ENCODE peak calls at places on chromosome 21, in eight cellular contexts. T, S, A, B, H, G, F and E are unnamed samples.

GRCh38 chr21:44762221-44763049 is 39.2 kb downstream of the UBE2G2 start:
- DNase-seq in T (no peak), S (no peak), A (no peak), B (no peak), H (no peak), G (no peak), F (no peak), E (no peak)

GRCh38 chr21:23887709-23888303 is 1719.5 kb downstream of the MRPL39 start:
- DNase-seq in T (no peak), S (no peak), A (no peak), B (no peak), H (no peak), G (no peak), F (no peak), E (no peak)

GRCh38 chr21:38188037-38188436 is 68.8 kb upstream of the KCNJ15 start:
- DNase-seq in T (no peak), S (no peak), A (no peak), B (no peak), H (no peak), G (no peak), F (no peak), E (no peak)

GRCh38 chr21:28540514-28540913 is 452.2 kb downstream of the LTN1 start:
- DNase-seq in T (no peak), S (no peak), A (no peak), B (no peak), H (no peak), G (no peak), F (no peak), E (no peak)

GRCh38 chr21:21001591-21002100 is 3.4 kb downstream of the NCAM2 start:
- DNase-seq in T (no peak), S (no peak), A (no peak), B (no peak), H (no peak), G (no peak), F (no peak), E (no peak)

GRCh38 chr21:38815060-38815405 is 9.3 kb downstream of the ETS2 start:
- DNase-seq in T (no peak), S (no peak), A (no peak), B (no peak), H (no peak), G (no peak), F (no peak), E (no peak)

GRCh38 chr21:31755027-31755426 is 23.1 kb upstream of the SCAF4 start:
- DNase-seq in T (no peak), S (no peak), A (no peak), B (no peak), H (no peak), G (no peak), F (no peak), E (no peak)

GRCh38 chr21:16402752-16403151 is 673.0 kb downstream of the USP25 start:
- DNase-seq in T (no peak), S (no peak), A (no peak), B (no peak), H (no peak), G (no peak), F (no peak), E (no peak)

GRCh38 chr21:38027901-38028300 is 111.6 kb upstream of the KCNJ6 start:
- DNase-seq in T (no peak), S (no peak), A (no peak), B (no peak), H (no peak), G (no peak), F (no peak), E (no peak)

GRCh38 chr21:45418301-45419071 is 13.5 kb downstream of the COL18A1 start:
- DNase-seq in T (peak; percentile 38), S (no peak), A (no peak), B (no peak), H (no peak), G (no peak), F (no peak), E (peak; percentile 12)

GRCh38 chr21:45940091-45940490 is 41.5 kb upstream of the COL6A1 start:
- DNase-seq in T (no peak), S (no peak), A (no peak), B (no peak), H (no peak), G (peak; percentile 19), F (no peak), E (no peak)

GRCh38 chr21:46116189-46116845 is 18.4 kb downstream of the COL6A2 start:
- DNase-seq in T (peak; percentile 43), S (no peak), A (peak; percentile 23), B (peak; percentile 39), H (peak; percentile 57), G (peak; percentile 22), F (peak; percentile 11), E (peak; percentile 8)

GRCh38 chr21:40516336-40516735 is 330.6 kb downstream of the DSCAM start:
- DNase-seq in T (no peak), S (peak; percentile 52), A (no peak), B (no peak), H (no peak), G (no peak), F (no peak), E (peak; percentile 23)

GRCh38 chr21:46667191-46667734 is 31.8 kb downstream of the PRMT2 start:
- DNase-seq in T (no peak), S (peak; percentile 70), A (peak; percentile 54), B (no peak), H (no peak), G (no peak), F (peak; percentile 32), E (no peak)

GRCh38 chr21:46314441-46315020 is 9.1 kb downstream of the C21orf58 start:
- DNase-seq in T (no peak), S (peak; percentile 55), A (no peak), B (no peak), H (no peak), G (no peak), F (no peak), E (no peak)

GRCh38 chr21:14957836-14958235 is 107.0 kb downstream of the NRIP1 start:
- DNase-seq in T (no peak), S (no peak), A (no peak), B (no peak), H (no peak), G (no peak), F (no peak), E (no peak)

GRCh38 chr21:37547615-37547975 is 181.0 kb downstream of the DYRK1A start:
- DNase-seq in T (no peak), S (no peak), A (no peak), B (no peak), H (no peak), G (no peak), F (no peak), E (no peak)

GRCh38 chr21:26788783-26789182 is 56.4 kb downstream of the ADAMTS1 start:
- DNase-seq in T (no peak), S (no peak), A (no peak), B (no peak), H (no peak), G (no peak), F (no peak), E (peak; percentile 51)

GRCh38 chr21:43800566-43800965 is 11.2 kb downstream of the RRP1 start:
- DNase-seq in T (no peak), S (no peak), A (no peak), B (no peak), H (no peak), G (no peak), F (no peak), E (no peak)

GRCh38 chr21:15967661-15968060 is 237.9 kb downstream of the USP25 start:
- DNase-seq in T (no peak), S (peak; percentile 40), A (no peak), B (no peak), H (no peak), G (no peak), F (no peak), E (no peak)

GRCh38 chr21:26888256-26888655 is 43.0 kb upstream of the ADAMTS1 start:
- DNase-seq in T (no peak), S (no peak), A (no peak), B (no peak), H (no peak), G (no peak), F (no peak), E (no peak)

GRCh38 chr21:40837456-40837855 is 9.5 kb downstream of the DSCAM start:
- DNase-seq in T (no peak), S (no peak), A (no peak), B (no peak), H (no peak), G (no peak), F (no peak), E (no peak)

GRCh38 chr21:28605138-28605537 is 387.5 kb downstream of the LTN1 start:
- DNase-seq in T (no peak), S (no peak), A (no peak), B (no peak), H (no peak), G (no peak), F (no peak), E (no peak)

GRCh38 chr21:32844653-32845443 is 73.3 kb upstream of the PAXBP1 start:
- DNase-seq in T (no peak), S (no peak), A (no peak), B (no peak), H (no peak), G (no peak), F (no peak), E (no peak)
- TF ChIP-seq CTCF in T (no peak), S (no peak), A (no peak), B (no peak), H (no peak), G (peak; percentile 3), F (peak; percentile 5), E (no peak)

DNA sequence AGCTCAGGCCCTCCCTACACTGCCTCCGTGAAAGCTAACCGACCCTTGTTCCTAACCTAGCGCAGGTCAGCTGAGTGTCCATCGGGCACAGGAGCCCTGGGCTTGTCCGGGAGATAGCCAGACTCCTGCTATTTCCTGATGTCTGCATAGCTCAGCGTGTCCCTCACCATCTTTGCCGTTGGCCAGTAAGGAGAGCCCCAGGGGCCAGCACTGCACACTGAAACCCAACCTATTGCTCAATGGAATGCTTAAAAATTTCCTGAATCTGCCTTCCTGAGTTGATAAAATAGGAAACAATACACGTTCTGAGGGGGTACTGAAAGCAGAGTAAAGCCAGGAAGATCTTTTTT is 2.2 kb downstream of the RUNX1 start:
- DNase-seq in T (no peak), S (no peak), A (no peak), B (no peak), H (no peak), G (no peak), F (no peak), E (no peak)
- H3K27me3 ChIP-seq in T (no peaks in the 10 kb centered on the region), S (no peaks in the 10 kb centered on the region), A (no peaks in the 10 kb centered on the region), B (no peaks in the 10 kb centered on the region), H (no peaks in the 10 kb centered on the region), G (no peaks in the 10 kb centered on the region), F (no peaks in the 10 kb centered on the region), E (peaks cover 61% of the 10 kb centered on the region)

DNA sequence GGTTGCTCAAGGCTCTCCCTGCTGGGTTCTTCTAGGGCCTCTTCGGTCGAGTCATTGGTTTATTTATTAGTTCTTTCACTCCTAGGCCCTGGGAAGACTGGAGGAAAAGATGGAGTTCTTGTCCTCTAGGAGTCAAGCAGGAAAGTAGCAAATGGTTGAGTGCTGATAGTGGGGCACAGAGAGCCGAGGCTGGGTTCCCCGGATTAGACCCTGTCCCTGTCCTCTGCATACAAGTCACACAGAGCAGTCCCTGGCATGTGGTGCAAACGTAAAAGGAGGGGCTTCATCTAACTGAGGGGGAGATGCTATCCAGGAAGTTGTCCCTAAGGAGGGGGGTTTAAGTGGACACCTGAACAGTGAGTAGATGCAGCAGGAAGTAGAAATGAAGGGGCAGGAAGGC is 19.2 kb upstream of the KCNE2 start:
- DNase-seq in T (no peak), S (no peak), A (no peak), B (no peak), H (no peak), G (no peak), F (no peak), E (no peak)
- TF ChIP-seq CTCF in T (no peak), S (no peak), A (no peak), B (no peak), H (no peak), G (no peak), F (no peak), E (no peak)

GRCh38 chr21:35990609-35991008 is 69.7 kb downstream of the SETD4 start:
- DNase-seq in T (no peak), S (no peak), A (no peak), B (no peak), H (no peak), G (no peak), F (no peak), E (no peak)
- H3K27me3 ChIP-seq in T (peaks cover 8% of the 10 kb centered on the region), S (no peaks in the 10 kb centered on the region), A (no peaks in the 10 kb centered on the region), B (no peaks in the 10 kb centered on the region), H (peaks cover 10% of the 10 kb centered on the region), G (no peaks in the 10 kb centered on the region), F (no peaks in the 10 kb centered on the region), E (peaks cover 58% of the 10 kb centered on the region)